ENCODE peak calls at places on chromosomes 12 and 14, in five cellular contexts. G is activated T-cell treated with anti-CD3 and anti-CD28 coated beads, Interleukin-2, amount 50 U/mL, for 72 hours; V is RPMI7951; S is activated naive CD4-positive, alpha-beta T cell; I is NT2/D1. O is an unnamed sample.
A peak's percentile ranks its signal among the peaks of the same experiment; 100 is the strongest.

GRCh38 chr14:51167587-51168219 is 72.3 kb upstream of the TMX1 start:
- DNase-seq in G (no peak), V (peak; percentile 13), I (no peak), S (no peak), O (no peak)

GRCh38 chr12:53674977-53675700 is 744 bp downstream of the ATP5MC2 start:
- DNase-seq in I (no peak), S (no peak), V (no peak), G (no peak), O (no peak)

GRCh38 chr12:91057349-91057748 is 475 bp downstream of the KERA start:
- DNase-seq in V (no peak), G (no peak), S (no peak), I (no peak), O (no peak)

GRCh38 chr14:104426771-104427125 is 152.8 kb upstream of the C14orf180 start:
- DNase-seq in S (no peak), I (no peak), V (no peak), G (no peak), O (no peak)

GRCh38 chr14:19838433-19838832 is 34.9 kb downstream of the OR4N2 start:
- DNase-seq in S (no peak), G (no peak), V (no peak), I (no peak), O (no peak)

GRCh38 chr12:27672654-27673053 is 23.6 kb upstream of the REP15 start:
- DNase-seq in I (no peak), S (no peak), G (no peak), V (no peak), O (no peak)

GRCh38 chr14:39847191-39847590 is 415.0 kb upstream of the FBXO33 start:
- DNase-seq in V (no peak), S (no peak), I (no peak), G (no peak), O (no peak)

GRCh38 chr12:56121204-56121870 is 3.3 kb downstream of the ZC3H10 start:
- DNase-seq in I (no peak), S (no peak), V (no peak), G (no peak), O (no peak)

GRCh38 chr14:102362084-102362483 is 606 bp downstream of the CINP start:
- DNase-seq in V (peak; percentile 41), I (no peak), S (no peak), G (peak; percentile 68), O (peak; percentile 83)

GRCh38 chr12:4787965-4788364 is 67.8 kb downstream of the GALNT8 start:
- DNase-seq in S (no peak), G (no peak), I (no peak), V (no peak), O (no peak)

GRCh38 chr14:54512393-54512792 is 2.7 kb downstream of the CGRRF1 start:
- DNase-seq in S (no peak), I (no peak), V (no peak), G (no peak), O (no peak)

GRCh38 chr12:3455312-3455711 is 35.7 kb upstream of the PRMT8 start:
- DNase-seq in S (no peak), V (peak; percentile 52), G (no peak), I (no peak), O (no peak)

O was measured in activated CD8-positive, alpha-beta T cell treated with anti-CD3 and anti-CD28 coated beads for 36 hours.